ENCODE peak calls at places on chromosome 20, in six cellular contexts. One of them, this sample, is unnamed.

GRCh38 chr20:18743665-18744440 is 69.7 kb upstream of the SCP2D1 start:
- DNase-seq in IMR-90: no peak
- DNase-seq in H9: no peak
- DNase-seq in mesendoderm: no peak
- DNase-seq in mesenchymal stem cell: no peak
- DNase-seq in trophoblast cell: no peak
- DNase-seq in this sample: no peak

GRCh38 chr20:25389858-25390537 is 637 bp downstream of the ABHD12 start:
- DNase-seq in IMR-90: no peak
- DNase-seq in H9: peak
- DNase-seq in mesendoderm: peak
- DNase-seq in mesenchymal stem cell: peak
- DNase-seq in trophoblast cell: peak
- DNase-seq in this sample: peak

GRCh38 chr20:60950547-60950946 is 301.5 kb upstream of the CDH4 start:
- DNase-seq in IMR-90: no peak
- DNase-seq in H9: no peak
- DNase-seq in mesendoderm: no peak
- DNase-seq in mesenchymal stem cell: no peak
- DNase-seq in trophoblast cell: no peak
- DNase-seq in this sample: no peak

GRCh38 chr20:16314722-16315121 is 258.5 kb downstream of the KIF16B start:
- DNase-seq in IMR-90: no peak
- DNase-seq in H9: no peak
- DNase-seq in mesendoderm: no peak
- DNase-seq in mesenchymal stem cell: no peak
- DNase-seq in trophoblast cell: no peak
- DNase-seq in this sample: no peak

GRCh38 chr20:34037767-34038166 is 44.1 kb downstream of the RALY start:
- DNase-seq in IMR-90: peak
- DNase-seq in H9: no peak
- DNase-seq in mesendoderm: no peak
- DNase-seq in mesenchymal stem cell: peak
- DNase-seq in trophoblast cell: no peak
- DNase-seq in this sample: no peak

GRCh38 chr20:50366270-50367103 is 143.7 kb upstream of the PTPN1 start:
- DNase-seq in IMR-90: peak
- DNase-seq in H9: no peak
- DNase-seq in mesendoderm: no peak
- DNase-seq in mesenchymal stem cell: peak
- DNase-seq in trophoblast cell: no peak
- DNase-seq in this sample: no peak

GRCh38 chr20:21632654-21633053 is 72.8 kb upstream of the PAX1 start:
- DNase-seq in IMR-90: no peak
- DNase-seq in H9: no peak
- DNase-seq in mesendoderm: no peak
- DNase-seq in mesenchymal stem cell: no peak
- DNase-seq in trophoblast cell: no peak
- DNase-seq in this sample: no peak

GRCh38 chr20:39397646-39398045 is 435.5 kb downstream of the DHX35 start:
- DNase-seq in IMR-90: no peak
- DNase-seq in H9: no peak
- DNase-seq in mesendoderm: no peak
- DNase-seq in mesenchymal stem cell: no peak
- DNase-seq in trophoblast cell: no peak
- DNase-seq in this sample: no peak

GRCh38 chr20:33211817-33212424 is 5.2 kb upstream of the BPIFA3 start:
- DNase-seq in IMR-90: peak
- DNase-seq in H9: peak
- DNase-seq in mesendoderm: peak
- DNase-seq in mesenchymal stem cell: peak
- DNase-seq in trophoblast cell: peak
- DNase-seq in this sample: peak

GRCh38 chr20:32207211-32207625 is 325 bp downstream of the PLAGL2 start:
- DNase-seq in IMR-90: no peak
- DNase-seq in H9: no peak
- DNase-seq in mesendoderm: no peak
- DNase-seq in mesenchymal stem cell: no peak
- DNase-seq in trophoblast cell: no peak
- DNase-seq in this sample: no peak

GRCh38 chr20:57998276-57998675 is 230.2 kb downstream of the ANKRD60 start:
- DNase-seq in IMR-90: no peak
- DNase-seq in H9: no peak
- DNase-seq in mesendoderm: peak
- DNase-seq in mesenchymal stem cell: no peak
- DNase-seq in trophoblast cell: no peak
- DNase-seq in this sample: no peak

GRCh38 chr20:43037605-43038309 is 151.9 kb downstream of the PTPRT start:
- DNase-seq in IMR-90: no peak
- DNase-seq in H9: no peak
- DNase-seq in mesendoderm: no peak
- DNase-seq in mesenchymal stem cell: no peak
- DNase-seq in trophoblast cell: no peak
- DNase-seq in this sample: no peak

GRCh38 chr20:20366896-20367680 is 816 bp upstream of the INSM1 start:
- DNase-seq in IMR-90: no peak
- DNase-seq in H9: peak
- DNase-seq in mesendoderm: peak
- DNase-seq in mesenchymal stem cell: no peak
- DNase-seq in trophoblast cell: no peak
- DNase-seq in this sample: peak

GRCh38 chr20:54134445-54135220 is 39.2 kb downstream of the CYP24A1 start:
- DNase-seq in IMR-90: peak
- DNase-seq in H9: no peak
- DNase-seq in mesendoderm: no peak
- DNase-seq in mesenchymal stem cell: no peak
- DNase-seq in trophoblast cell: peak
- DNase-seq in this sample: no peak

GRCh38 chr20:32153771-32154170 is 44.3 kb downstream of the TM9SF4 start:
- DNase-seq in IMR-90: no peak
- DNase-seq in H9: no peak
- DNase-seq in mesendoderm: no peak
- DNase-seq in mesenchymal stem cell: no peak
- DNase-seq in trophoblast cell: no peak
- DNase-seq in this sample: no peak

GRCh38 chr20:40101479-40102032 is 587.5 kb downstream of the MAFB start:
- DNase-seq in IMR-90: no peak
- DNase-seq in H9: no peak
- DNase-seq in mesendoderm: no peak
- DNase-seq in mesenchymal stem cell: no peak
- DNase-seq in trophoblast cell: no peak
- DNase-seq in this sample: no peak

GRCh38 chr20:54275359-54276108 is 67.6 kb downstream of the PFDN4 start:
- DNase-seq in IMR-90: no peak
- DNase-seq in H9: no peak
- DNase-seq in mesendoderm: no peak
- DNase-seq in mesenchymal stem cell: no peak
- DNase-seq in trophoblast cell: no peak
- DNase-seq in this sample: no peak

GRCh38 chr20:59082077-59082740 is 39.6 kb upstream of the PRELID3B start:
- DNase-seq in IMR-90: peak
- DNase-seq in H9: no peak
- DNase-seq in mesendoderm: peak
- DNase-seq in mesenchymal stem cell: no peak
- DNase-seq in trophoblast cell: peak
- DNase-seq in this sample: no peak

GRCh38 chr20:31484001-31484400 is 8.9 kb downstream of the REM1 start:
- DNase-seq in IMR-90: no peak
- DNase-seq in H9: peak
- DNase-seq in mesendoderm: no peak
- DNase-seq in mesenchymal stem cell: no peak
- DNase-seq in trophoblast cell: no peak
- DNase-seq in this sample: no peak

GRCh38 chr20:58851221-58851968 is 693 bp upstream of the GNAS-AS1 start:
- DNase-seq in IMR-90: no peak
- DNase-seq in H9: peak
- DNase-seq in mesendoderm: no peak
- DNase-seq in mesenchymal stem cell: no peak
- DNase-seq in trophoblast cell: no peak
- DNase-seq in this sample: no peak

GRCh38 chr20:13141541-13141940 is 79.5 kb upstream of the ISM1 start:
- DNase-seq in IMR-90: no peak
- DNase-seq in H9: no peak
- DNase-seq in mesendoderm: no peak
- DNase-seq in mesenchymal stem cell: no peak
- DNase-seq in trophoblast cell: no peak
- DNase-seq in this sample: no peak

GRCh38 chr20:48704761-48705160 is 123.0 kb downstream of the PREX1 start:
- DNase-seq in IMR-90: no peak
- DNase-seq in H9: no peak
- DNase-seq in mesendoderm: no peak
- DNase-seq in mesenchymal stem cell: no peak
- DNase-seq in trophoblast cell: no peak
- DNase-seq in this sample: no peak

GRCh38 chr20:21076073-21076472 is 30.1 kb downstream of the LINC00237 start:
- DNase-seq in IMR-90: no peak
- DNase-seq in H9: no peak
- DNase-seq in mesendoderm: no peak
- DNase-seq in mesenchymal stem cell: no peak
- DNase-seq in trophoblast cell: no peak
- DNase-seq in this sample: no peak

DNA sequence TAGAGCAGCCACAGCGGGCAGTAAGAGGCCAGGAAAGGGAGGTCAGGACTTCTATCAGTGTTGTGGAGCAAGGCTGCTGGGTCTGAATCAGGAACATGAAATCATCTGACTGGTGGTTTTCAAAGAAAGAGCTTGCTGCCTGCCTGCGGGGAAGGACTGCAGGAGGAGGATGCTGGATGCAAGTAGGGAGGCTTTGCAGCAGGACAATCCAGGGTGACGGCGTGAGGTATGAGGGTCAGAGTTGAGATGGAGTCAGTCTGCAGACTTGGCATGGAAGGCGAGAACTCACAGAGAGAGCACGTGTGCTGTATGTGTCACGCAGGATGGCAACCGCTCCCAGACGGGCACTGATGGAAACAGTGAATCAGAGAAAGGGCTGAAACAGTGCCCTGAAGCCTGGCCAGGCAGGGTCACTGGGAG is 59.2 kb upstream of the CD93 start:
- DNase-seq in IMR-90: peak
- DNase-seq in H9: no peak
- DNase-seq in mesendoderm: no peak
- DNase-seq in mesenchymal stem cell: peak
- DNase-seq in trophoblast cell: peak
- DNase-seq in this sample: no peak
- H3K9ac ChIP-seq in IMR-90: no peak
- H3K9ac ChIP-seq in H9: no peak
- H3K9ac ChIP-seq in mesendoderm: no peak
- H3K9ac ChIP-seq in mesenchymal stem cell: peak
- H3K9ac ChIP-seq in trophoblast cell: no peak
- H3K9ac ChIP-seq in this sample: peak

DNA sequence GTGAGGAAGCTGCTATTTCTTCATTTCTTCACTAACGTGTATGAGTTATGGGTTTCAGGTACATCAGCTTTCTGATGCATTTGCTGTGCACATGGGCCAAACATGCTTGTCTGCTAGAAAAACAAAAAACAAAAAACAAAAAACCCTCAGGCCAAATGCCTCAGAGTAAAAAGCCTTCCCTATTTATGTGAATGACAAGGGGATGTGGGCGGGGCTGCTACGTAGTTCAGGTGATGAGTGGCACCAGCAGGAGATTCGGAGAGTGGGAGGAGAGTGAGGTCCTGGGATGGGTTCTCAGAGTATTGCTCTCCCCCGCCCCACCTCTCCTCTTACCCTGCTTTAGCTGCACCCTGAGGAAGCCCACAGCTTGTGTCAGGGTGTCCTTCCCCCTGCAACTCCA is 596.8 kb upstream of the JAG1 start:
- DNase-seq in IMR-90: no peak
- DNase-seq in H9: peak
- DNase-seq in mesendoderm: peak
- DNase-seq in mesenchymal stem cell: no peak
- DNase-seq in trophoblast cell: no peak
- DNase-seq in this sample: no peak
- H2BK120ac ChIP-seq in IMR-90: no peak
- H2BK120ac ChIP-seq in H9: no peak
- H2BK120ac ChIP-seq in mesendoderm: no peak
- H2BK120ac ChIP-seq in mesenchymal stem cell: no peak
- H2BK120ac ChIP-seq in trophoblast cell: peak
- H2BK120ac ChIP-seq in this sample: no peak

GRCh38 chr20:63260521-63260920 is 6.3 kb upstream of the NKAIN4 start:
- DNase-seq in IMR-90: no peak
- DNase-seq in H9: no peak
- DNase-seq in mesendoderm: no peak
- DNase-seq in mesenchymal stem cell: no peak
- DNase-seq in trophoblast cell: no peak
- DNase-seq in this sample: no peak

GRCh38 chr20:63261808-63262528 is 7.7 kb upstream of the NKAIN4 start:
- DNase-seq in IMR-90: no peak
- DNase-seq in H9: no peak
- DNase-seq in mesendoderm: no peak
- DNase-seq in mesenchymal stem cell: no peak
- DNase-seq in trophoblast cell: no peak
- DNase-seq in this sample: no peak

GRCh38 chr20:63259734-63260460 is 5.6 kb upstream of the NKAIN4 start:
- DNase-seq in IMR-90: no peak
- DNase-seq in H9: no peak
- DNase-seq in mesendoderm: no peak
- DNase-seq in mesenchymal stem cell: no peak
- DNase-seq in trophoblast cell: no peak
- DNase-seq in this sample: no peak

GRCh38 chr20:63258826-63259225 is 4.6 kb upstream of the NKAIN4 start:
- DNase-seq in IMR-90: no peak
- DNase-seq in H9: no peak
- DNase-seq in mesendoderm: no peak
- DNase-seq in mesenchymal stem cell: no peak
- DNase-seq in trophoblast cell: no peak
- DNase-seq in this sample: no peak

GRCh38 chr20:63260943-63261807 is 6.9 kb upstream of the NKAIN4 start:
- DNase-seq in IMR-90: no peak
- DNase-seq in H9: no peak
- DNase-seq in mesendoderm: no peak
- DNase-seq in mesenchymal stem cell: peak
- DNase-seq in trophoblast cell: no peak
- DNase-seq in this sample: no peak
- H3K9ac ChIP-seq in IMR-90: no peak
- H3K9ac ChIP-seq in H9: no peak
- H3K9ac ChIP-seq in mesendoderm: no peak
- H3K9ac ChIP-seq in mesenchymal stem cell: no peak
- H3K9ac ChIP-seq in trophoblast cell: no peak
- H3K9ac ChIP-seq in this sample: peak

GRCh38 chr20:51494241-51495110 is 48.0 kb downstream of the NFATC2 start:
- DNase-seq in IMR-90: no peak
- DNase-seq in H9: no peak
- DNase-seq in mesendoderm: no peak
- DNase-seq in mesenchymal stem cell: no peak
- DNase-seq in trophoblast cell: no peak
- DNase-seq in this sample: no peak

GRCh38 chr20:51490635-51491034 is 51.9 kb downstream of the NFATC2 start:
- DNase-seq in IMR-90: no peak
- DNase-seq in H9: no peak
- DNase-seq in mesendoderm: no peak
- DNase-seq in mesenchymal stem cell: no peak
- DNase-seq in trophoblast cell: no peak
- DNase-seq in this sample: no peak

GRCh38 chr20:51493346-51493791 is 49.1 kb downstream of the NFATC2 start:
- DNase-seq in IMR-90: no peak
- DNase-seq in H9: no peak
- DNase-seq in mesendoderm: no peak
- DNase-seq in mesenchymal stem cell: no peak
- DNase-seq in trophoblast cell: no peak
- DNase-seq in this sample: no peak

GRCh38 chr20:51491393-51491792 is 51.1 kb downstream of the NFATC2 start:
- DNase-seq in IMR-90: no peak
- DNase-seq in H9: no peak
- DNase-seq in mesendoderm: no peak
- DNase-seq in mesenchymal stem cell: no peak
- DNase-seq in trophoblast cell: no peak
- DNase-seq in this sample: no peak

GRCh38 chr20:51492167-51493092 is 50.1 kb downstream of the NFATC2 start:
- DNase-seq in IMR-90: no peak
- DNase-seq in H9: no peak
- DNase-seq in mesendoderm: peak
- DNase-seq in mesenchymal stem cell: no peak
- DNase-seq in trophoblast cell: no peak
- DNase-seq in this sample: no peak
- H2BK120ac ChIP-seq in IMR-90: no peak
- H2BK120ac ChIP-seq in H9: no peak
- H2BK120ac ChIP-seq in mesendoderm: no peak
- H2BK120ac ChIP-seq in mesenchymal stem cell: no peak
- H2BK120ac ChIP-seq in trophoblast cell: no peak
- H2BK120ac ChIP-seq in this sample: no peak

This sample was measured in neuronal stem cell.